ENCODE peak calls at places on chromosome 2, in five cellular contexts. One of them, this sample, is unnamed.

GRCh38 chr2:187497858-187498463 is 49.9 kb upstream of the CALCRL start:
- DNase-seq in tibial nerve: no peak
- DNase-seq in ovary: no peak
- DNase-seq in A549: no peak
- DNase-seq in transverse colon: no peak
- DNase-seq in this sample: no peak

GRCh38 chr2:72750466-72750865 is 75.4 kb downstream of the EXOC6B start:
- DNase-seq in tibial nerve: no peak
- DNase-seq in ovary: no peak
- DNase-seq in A549: no peak
- DNase-seq in transverse colon: no peak
- DNase-seq in this sample: no peak

GRCh38 chr2:111178730-111179405 is 58.2 kb downstream of the BCL2L11 start:
- DNase-seq in tibial nerve: no peak
- DNase-seq in ovary: no peak
- DNase-seq in A549: peak; percentile 60
- DNase-seq in transverse colon: no peak
- DNase-seq in this sample: no peak

GRCh38 chr2:168084267-168084781 is 163.1 kb downstream of the STK39 start:
- DNase-seq in tibial nerve: no peak
- DNase-seq in ovary: no peak
- DNase-seq in A549: no peak
- DNase-seq in transverse colon: no peak
- DNase-seq in this sample: no peak

GRCh38 chr2:28274911-28275685 is 117.6 kb upstream of the FOSL2 start:
- DNase-seq in tibial nerve: no peak
- DNase-seq in ovary: no peak
- DNase-seq in A549: peak; percentile 73
- DNase-seq in transverse colon: peak; percentile 82
- DNase-seq in this sample: no peak

GRCh38 chr2:121480826-121481225 is 49.9 kb upstream of the RNU4ATAC start:
- DNase-seq in tibial nerve: no peak
- DNase-seq in ovary: peak; percentile 35
- DNase-seq in A549: no peak
- DNase-seq in transverse colon: no peak
- DNase-seq in this sample: peak; percentile 76

GRCh38 chr2:209389124-209389523 is 34.7 kb upstream of the MAP2 start:
- DNase-seq in tibial nerve: no peak
- DNase-seq in ovary: no peak
- DNase-seq in A549: no peak
- DNase-seq in transverse colon: no peak
- DNase-seq in this sample: no peak

GRCh38 chr2:51866361-51866760 is 834.4 kb upstream of the NRXN1 start:
- DNase-seq in tibial nerve: no peak
- DNase-seq in ovary: no peak
- DNase-seq in A549: no peak
- DNase-seq in transverse colon: no peak
- DNase-seq in this sample: no peak

GRCh38 chr2:160667811-160668210 is 174.2 kb upstream of the RBMS1 start:
- DNase-seq in tibial nerve: no peak
- DNase-seq in ovary: no peak
- DNase-seq in A549: no peak
- DNase-seq in transverse colon: no peak
- DNase-seq in this sample: no peak

GRCh38 chr2:143426296-143426695 is 297.1 kb downstream of the ARHGAP15 start:
- DNase-seq in tibial nerve: no peak
- DNase-seq in ovary: no peak
- DNase-seq in A549: no peak
- DNase-seq in transverse colon: no peak
- DNase-seq in this sample: no peak

GRCh38 chr2:70962211-70962884 is 16.1 kb upstream of the ANKRD53 start:
- DNase-seq in tibial nerve: no peak
- DNase-seq in ovary: no peak
- DNase-seq in A549: no peak
- DNase-seq in transverse colon: no peak
- DNase-seq in this sample: peak; percentile 13

GRCh38 chr2:149572102-149572953 is 15.2 kb downstream of the MMADHC start:
- DNase-seq in tibial nerve: no peak
- DNase-seq in ovary: no peak
- DNase-seq in A549: no peak
- DNase-seq in transverse colon: no peak
- DNase-seq in this sample: no peak

GRCh38 chr2:33158482-33159003 is 211.8 kb downstream of the LTBP1 start:
- DNase-seq in tibial nerve: no peak
- DNase-seq in ovary: no peak
- DNase-seq in A549: no peak
- DNase-seq in transverse colon: no peak
- DNase-seq in this sample: no peak

GRCh38 chr2:69916151-69916550 is 1.2 kb downstream of the MXD1 start:
- DNase-seq in tibial nerve: no peak
- DNase-seq in ovary: no peak
- DNase-seq in A549: no peak
- DNase-seq in transverse colon: no peak
- DNase-seq in this sample: no peak

GRCh38 chr2:170409164-170409535 is 231.2 kb downstream of the MYO3B start:
- DNase-seq in tibial nerve: peak; percentile 47
- DNase-seq in ovary: peak; percentile 65
- DNase-seq in A549: no peak
- DNase-seq in transverse colon: peak; percentile 78
- DNase-seq in this sample: peak; percentile 66

GRCh38 chr2:172253190-172254052 is 150.7 kb upstream of the DLX2 start:
- DNase-seq in tibial nerve: no peak
- DNase-seq in ovary: no peak
- DNase-seq in A549: peak; percentile 75
- DNase-seq in transverse colon: peak; percentile 70
- DNase-seq in this sample: peak; percentile 34

DNA sequence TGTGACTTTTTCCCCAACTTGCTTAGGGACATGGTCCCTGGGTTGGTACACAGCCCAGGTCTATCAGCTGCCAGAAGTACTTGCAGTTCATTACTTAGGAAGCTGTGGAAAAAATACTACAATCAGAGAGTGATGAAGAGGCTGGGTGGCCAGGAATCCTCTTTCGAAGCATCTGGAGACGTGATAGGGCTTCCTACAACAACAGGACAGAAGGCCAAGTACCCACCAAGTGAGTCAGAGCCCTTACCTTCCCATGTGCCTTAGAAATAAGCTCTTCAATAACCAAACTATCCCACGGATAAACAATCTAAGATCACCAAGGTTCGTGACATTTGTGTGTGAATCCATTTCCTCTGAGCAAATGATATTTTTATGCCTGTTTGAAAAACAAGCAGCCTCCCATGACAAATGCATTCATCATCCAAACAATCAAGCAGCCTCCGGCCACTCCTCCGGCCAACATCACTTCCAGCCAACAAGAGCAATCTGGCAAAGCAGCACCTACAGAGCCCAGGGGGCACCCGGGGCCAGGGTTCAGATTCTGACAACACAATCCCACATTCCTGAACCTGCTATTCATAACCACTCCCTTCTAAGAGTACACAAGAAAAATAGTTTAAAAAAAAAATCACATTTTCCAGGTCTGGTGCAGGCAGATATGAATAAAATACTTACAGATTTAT is 26.4 kb downstream of the TBC1D8 start:
- DNase-seq in tibial nerve: peak; percentile 69
- DNase-seq in ovary: no peak
- DNase-seq in A549: peak; percentile 91
- DNase-seq in transverse colon: peak; percentile 71
- DNase-seq in this sample: no peak
- TF ChIP-seq EP300 in tibial nerve: peak; percentile 14
- TF ChIP-seq EP300 in ovary: no peak
- TF ChIP-seq EP300 in A549: peak; percentile 94
- TF ChIP-seq EP300 in transverse colon: no peak
- TF ChIP-seq EP300 in this sample: peak; percentile 19

GRCh38 chr2:80370375-80371009 is 65.9 kb upstream of the LRRTM1 start:
- DNase-seq in tibial nerve: no peak
- DNase-seq in ovary: no peak
- DNase-seq in A549: no peak
- DNase-seq in transverse colon: no peak
- DNase-seq in this sample: no peak
- TF ChIP-seq EP300 in tibial nerve: no peak
- TF ChIP-seq EP300 in ovary: no peak
- TF ChIP-seq EP300 in A549: no peak
- TF ChIP-seq EP300 in transverse colon: no peak
- TF ChIP-seq EP300 in this sample: no peak

DNA sequence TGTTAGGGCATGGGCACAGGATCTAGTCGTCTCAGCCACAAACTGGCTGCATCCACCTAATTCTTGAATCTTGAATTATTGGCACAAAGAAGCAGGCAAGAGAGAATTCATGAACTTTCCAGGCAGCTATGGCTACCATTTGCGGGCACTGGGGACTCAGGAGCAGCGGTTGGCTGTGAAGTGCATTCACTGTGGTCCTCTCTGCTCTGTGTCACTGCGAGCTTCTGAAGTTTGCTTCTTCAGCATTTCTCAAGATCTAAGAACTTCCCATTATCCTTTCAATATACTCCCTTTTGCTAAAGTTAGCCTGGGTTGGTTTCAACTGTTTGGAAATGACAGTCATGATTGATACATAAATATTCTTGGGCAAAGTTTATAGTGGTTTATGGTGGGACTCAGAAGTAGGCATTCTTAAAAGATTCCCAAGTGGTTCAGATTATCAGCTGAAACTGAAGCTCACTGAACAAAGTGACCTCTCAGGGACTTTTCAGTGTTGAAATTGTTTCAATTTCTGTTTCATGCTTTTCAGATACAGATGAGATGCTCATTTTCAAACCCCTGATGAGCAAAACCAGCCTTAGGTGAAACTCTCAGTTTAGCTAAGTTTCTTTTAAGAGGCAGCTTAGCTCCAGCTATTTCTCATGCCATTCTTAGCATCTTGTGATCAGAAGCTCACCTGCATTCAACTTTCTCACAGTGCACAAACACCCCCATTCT is 1258.3 kb upstream of the GYPC start:
- DNase-seq in tibial nerve: no peak
- DNase-seq in ovary: no peak
- DNase-seq in A549: no peak
- DNase-seq in transverse colon: no peak
- DNase-seq in this sample: no peak
- TF ChIP-seq EP300 in tibial nerve: no peak
- TF ChIP-seq EP300 in ovary: no peak
- TF ChIP-seq EP300 in A549: no peak
- TF ChIP-seq EP300 in transverse colon: no peak
- TF ChIP-seq EP300 in this sample: no peak

GRCh38 chr2:197097578-197098366 is 171.3 kb upstream of the PGAP1 start:
- DNase-seq in tibial nerve: no peak
- DNase-seq in ovary: peak; percentile 70
- DNase-seq in A549: no peak
- DNase-seq in transverse colon: peak; percentile 16
- DNase-seq in this sample: no peak
- TF ChIP-seq EP300 in tibial nerve: no peak
- TF ChIP-seq EP300 in ovary: no peak
- TF ChIP-seq EP300 in A549: no peak
- TF ChIP-seq EP300 in transverse colon: no peak
- TF ChIP-seq EP300 in this sample: peak; percentile 19

GRCh38 chr2:221657821-221658220 is 85.7 kb upstream of the EPHA4 start:
- DNase-seq in tibial nerve: no peak
- DNase-seq in ovary: no peak
- DNase-seq in A549: no peak
- DNase-seq in transverse colon: no peak
- DNase-seq in this sample: no peak
- TF ChIP-seq EP300 in tibial nerve: no peak
- TF ChIP-seq EP300 in ovary: no peak
- TF ChIP-seq EP300 in A549: no peak
- TF ChIP-seq EP300 in transverse colon: no peak
- TF ChIP-seq EP300 in this sample: no peak